ENCODE peak calls at places on chromosome 17, in eight cellular contexts. V is SHP77; W is foreskin fibroblast; G is left cardiac atrium; I is mesenteric fat pad; A is fibroblast of the aortic adventitia; T is activated CD8-positive, alpha-beta memory T cell treated with anti-CD3 and anti-CD28 coated beads for 4 hours; O is C1 segment of cervical spinal cord. P is an unnamed sample.

GRCh38 chr17:40553694-40554534 is 11.4 kb downstream of the CCR7 start:
- DNase-seq in V (peak), W (peak), G (peak), I (peak), A (peak), T (no peak), O (peak), P (no peak)

GRCh38 chr17:81339502-81340296 is 44.6 kb upstream of the SLC38A10 start:
- DNase-seq in V (no peak), W (no peak), G (no peak), I (no peak), A (no peak), T (no peak), O (no peak), P (peak)

GRCh38 chr17:1111599-1112443 is 68.0 kb downstream of the ABR start:
- DNase-seq in V (peak), W (no peak), G (peak), I (no peak), A (no peak), T (no peak), O (peak), P (no peak)

GRCh38 chr17:67412057-67412456 is 35.0 kb downstream of the PITPNC1 start:
- DNase-seq in V (no peak), W (no peak), G (no peak), I (no peak), A (no peak), T (no peak), O (no peak), P (no peak)

GRCh38 chr17:69907081-69907847 is 167.8 kb upstream of the KCNJ16 start:
- DNase-seq in V (no peak), W (no peak), G (peak), I (no peak), A (no peak), T (no peak), O (no peak), P (no peak)

GRCh38 chr17:51000835-51001638 is 119.6 kb downstream of the SPAG9 start:
- DNase-seq in V (peak), W (peak), G (no peak), I (no peak), A (peak), T (no peak), O (no peak), P (no peak)

GRCh38 chr17:79087428-79088143 is 13.0 kb downstream of the ENGASE start:
- DNase-seq in V (peak), W (peak), G (peak), I (no peak), A (peak), T (no peak), O (peak), P (peak)

GRCh38 chr17:17783825-17784598 is 52.8 kb downstream of the SREBF1 start:
- DNase-seq in V (peak), W (no peak), G (no peak), I (no peak), A (peak), T (no peak), O (peak), P (peak)

GRCh38 chr17:59107306-59107670 is 608 bp upstream of the TRIM37 start:
- DNase-seq in V (no peak), W (no peak), G (no peak), I (no peak), A (no peak), T (no peak), O (no peak), P (no peak)